ENCODE peak calls at places on chromosomes 16 and 17, in five cellular contexts. One of them, this sample, is unnamed.

GRCh38 chr17:48593840-48594411 is 347 bp upstream of the HOXB5 start:
- DNase-seq in CD4-positive, CD25-positive, alpha-beta regulatory T cell: peak; percentile 71
- DNase-seq in breast epithelium: no peak
- DNase-seq in MM.1S: peak; percentile 59
- DNase-seq in effector memory CD4-positive, alpha-beta T cell: peak; percentile 63
- DNase-seq in this sample: peak; percentile 84

GRCh38 chr16:65124596-65124995 is 2.7 kb upstream of the CDH11 start:
- DNase-seq in CD4-positive, CD25-positive, alpha-beta regulatory T cell: no peak
- DNase-seq in breast epithelium: no peak
- DNase-seq in MM.1S: no peak
- DNase-seq in effector memory CD4-positive, alpha-beta T cell: no peak
- DNase-seq in this sample: no peak

GRCh38 chr16:27154573-27155521 is 48.5 kb upstream of the KDM8 start:
- DNase-seq in CD4-positive, CD25-positive, alpha-beta regulatory T cell: peak; percentile 46
- DNase-seq in breast epithelium: no peak
- DNase-seq in MM.1S: peak; percentile 40
- DNase-seq in effector memory CD4-positive, alpha-beta T cell: peak; percentile 24
- DNase-seq in this sample: peak; percentile 44

GRCh38 chr17:57999496-58000017 is 7.5 kb downstream of the SRSF1 start:
- DNase-seq in CD4-positive, CD25-positive, alpha-beta regulatory T cell: no peak
- DNase-seq in breast epithelium: no peak
- DNase-seq in MM.1S: peak; percentile 67
- DNase-seq in effector memory CD4-positive, alpha-beta T cell: no peak
- DNase-seq in this sample: no peak

GRCh38 chr16:84105948-84106740 is 10.6 kb downstream of the MBTPS1 start:
- DNase-seq in CD4-positive, CD25-positive, alpha-beta regulatory T cell: no peak
- DNase-seq in breast epithelium: no peak
- DNase-seq in MM.1S: no peak
- DNase-seq in effector memory CD4-positive, alpha-beta T cell: no peak
- DNase-seq in this sample: no peak

GRCh38 chr16:88342491-88342890 is 40.3 kb upstream of the ZNF469 start:
- DNase-seq in CD4-positive, CD25-positive, alpha-beta regulatory T cell: no peak
- DNase-seq in breast epithelium: no peak
- DNase-seq in MM.1S: no peak
- DNase-seq in effector memory CD4-positive, alpha-beta T cell: no peak
- DNase-seq in this sample: no peak

GRCh38 chr16:12869681-12870427 is 31.5 kb upstream of the SHISA9 start:
- DNase-seq in CD4-positive, CD25-positive, alpha-beta regulatory T cell: no peak
- DNase-seq in breast epithelium: no peak
- DNase-seq in MM.1S: no peak
- DNase-seq in effector memory CD4-positive, alpha-beta T cell: no peak
- DNase-seq in this sample: no peak

GRCh38 chr17:37220609-37220953 is 155.2 kb upstream of the C17orf78 start:
- DNase-seq in CD4-positive, CD25-positive, alpha-beta regulatory T cell: no peak
- DNase-seq in breast epithelium: no peak
- DNase-seq in MM.1S: peak; percentile 12
- DNase-seq in effector memory CD4-positive, alpha-beta T cell: peak; percentile 8
- DNase-seq in this sample: peak; percentile 8

GRCh38 chr16:50234771-50235556 is 31.4 kb upstream of the ADCY7 start:
- DNase-seq in CD4-positive, CD25-positive, alpha-beta regulatory T cell: no peak
- DNase-seq in breast epithelium: no peak
- DNase-seq in MM.1S: no peak
- DNase-seq in effector memory CD4-positive, alpha-beta T cell: no peak
- DNase-seq in this sample: no peak

GRCh38 chr17:48754500-48755261 is 26.1 kb upstream of the HOXB13 start:
- DNase-seq in CD4-positive, CD25-positive, alpha-beta regulatory T cell: no peak
- DNase-seq in breast epithelium: no peak
- DNase-seq in MM.1S: no peak
- DNase-seq in effector memory CD4-positive, alpha-beta T cell: no peak
- DNase-seq in this sample: no peak

GRCh38 chr17:21095735-21096134 is 31.0 kb upstream of the DHRS7B start:
- DNase-seq in CD4-positive, CD25-positive, alpha-beta regulatory T cell: no peak
- DNase-seq in breast epithelium: no peak
- DNase-seq in MM.1S: no peak
- DNase-seq in effector memory CD4-positive, alpha-beta T cell: no peak
- DNase-seq in this sample: no peak

GRCh38 chr17:55500103-55500502 is 11.1 kb downstream of the SMIM36 start:
- DNase-seq in CD4-positive, CD25-positive, alpha-beta regulatory T cell: no peak
- DNase-seq in breast epithelium: no peak
- DNase-seq in MM.1S: no peak
- DNase-seq in effector memory CD4-positive, alpha-beta T cell: no peak
- DNase-seq in this sample: no peak

GRCh38 chr16:81394966-81395655 is 49.5 kb upstream of the CMIP start:
- DNase-seq in CD4-positive, CD25-positive, alpha-beta regulatory T cell: no peak
- DNase-seq in breast epithelium: no peak
- DNase-seq in MM.1S: no peak
- DNase-seq in effector memory CD4-positive, alpha-beta T cell: no peak
- DNase-seq in this sample: no peak

GRCh38 chr17:48333034-48333491 is 97.0 kb downstream of the SKAP1 start:
- DNase-seq in CD4-positive, CD25-positive, alpha-beta regulatory T cell: no peak
- DNase-seq in breast epithelium: no peak
- DNase-seq in MM.1S: peak; percentile 28
- DNase-seq in effector memory CD4-positive, alpha-beta T cell: no peak
- DNase-seq in this sample: no peak

GRCh38 chr16:407253-407652 is 5.6 kb downstream of the DECR2 start:
- DNase-seq in CD4-positive, CD25-positive, alpha-beta regulatory T cell: no peak
- DNase-seq in breast epithelium: no peak
- DNase-seq in MM.1S: no peak
- DNase-seq in effector memory CD4-positive, alpha-beta T cell: no peak
- DNase-seq in this sample: no peak

GRCh38 chr17:74477411-74477810 is 11.0 kb downstream of the CD300A start:
- DNase-seq in CD4-positive, CD25-positive, alpha-beta regulatory T cell: no peak
- DNase-seq in breast epithelium: no peak
- DNase-seq in MM.1S: no peak
- DNase-seq in effector memory CD4-positive, alpha-beta T cell: no peak
- DNase-seq in this sample: no peak

GRCh38 chr16:13138528-13138927 is 237.1 kb downstream of the SHISA9 start:
- DNase-seq in CD4-positive, CD25-positive, alpha-beta regulatory T cell: no peak
- DNase-seq in breast epithelium: no peak
- DNase-seq in MM.1S: no peak
- DNase-seq in effector memory CD4-positive, alpha-beta T cell: no peak
- DNase-seq in this sample: no peak

GRCh38 chr17:57490446-57490845 is 234.1 kb downstream of the MSI2 start:
- DNase-seq in CD4-positive, CD25-positive, alpha-beta regulatory T cell: no peak
- DNase-seq in breast epithelium: no peak
- DNase-seq in MM.1S: no peak
- DNase-seq in effector memory CD4-positive, alpha-beta T cell: no peak
- DNase-seq in this sample: no peak

GRCh38 chr16:80694950-80695471 is 109.4 kb downstream of the CDYL2 start:
- DNase-seq in CD4-positive, CD25-positive, alpha-beta regulatory T cell: no peak
- DNase-seq in breast epithelium: no peak
- DNase-seq in MM.1S: no peak
- DNase-seq in effector memory CD4-positive, alpha-beta T cell: no peak
- DNase-seq in this sample: no peak

GRCh38 chr17:55295411-55296170 is 30.8 kb downstream of the HLF start:
- DNase-seq in CD4-positive, CD25-positive, alpha-beta regulatory T cell: peak; percentile 32
- DNase-seq in breast epithelium: peak; percentile 64
- DNase-seq in MM.1S: peak; percentile 46
- DNase-seq in effector memory CD4-positive, alpha-beta T cell: peak; percentile 22
- DNase-seq in this sample: peak; percentile 14

GRCh38 chr16:50025544-50025931 is 513 bp downstream of the CNEP1R1 start:
- DNase-seq in CD4-positive, CD25-positive, alpha-beta regulatory T cell: peak; percentile 13
- DNase-seq in breast epithelium: no peak
- DNase-seq in MM.1S: peak; percentile 28
- DNase-seq in effector memory CD4-positive, alpha-beta T cell: peak; percentile 3
- DNase-seq in this sample: no peak

GRCh38 chr17:31561469-31562412 is 170.3 kb downstream of the RAB11FIP4 start:
- DNase-seq in CD4-positive, CD25-positive, alpha-beta regulatory T cell: no peak
- DNase-seq in breast epithelium: no peak
- DNase-seq in MM.1S: no peak
- DNase-seq in effector memory CD4-positive, alpha-beta T cell: no peak
- DNase-seq in this sample: no peak

GRCh38 chr17:61285483-61286320 is 113.9 kb upstream of the TBX2 start:
- DNase-seq in CD4-positive, CD25-positive, alpha-beta regulatory T cell: no peak
- DNase-seq in breast epithelium: no peak
- DNase-seq in MM.1S: no peak
- DNase-seq in effector memory CD4-positive, alpha-beta T cell: no peak
- DNase-seq in this sample: no peak

GRCh38 chr16:19884021-19884485 is 595 bp downstream of the GPRC5B start:
- DNase-seq in CD4-positive, CD25-positive, alpha-beta regulatory T cell: no peak
- DNase-seq in breast epithelium: peak; percentile 28
- DNase-seq in MM.1S: no peak
- DNase-seq in effector memory CD4-positive, alpha-beta T cell: no peak
- DNase-seq in this sample: no peak

GRCh38 chr17:28871056-28871579 is 16.3 kb downstream of the ERAL1 start:
- DNase-seq in CD4-positive, CD25-positive, alpha-beta regulatory T cell: no peak
- DNase-seq in breast epithelium: no peak
- DNase-seq in MM.1S: peak; percentile 78
- DNase-seq in effector memory CD4-positive, alpha-beta T cell: no peak
- DNase-seq in this sample: no peak

GRCh38 chr17:81964081-81964849 is 3.3 kb upstream of the NOTUM start:
- DNase-seq in CD4-positive, CD25-positive, alpha-beta regulatory T cell: no peak
- DNase-seq in breast epithelium: no peak
- DNase-seq in MM.1S: no peak
- DNase-seq in effector memory CD4-positive, alpha-beta T cell: no peak
- DNase-seq in this sample: no peak

GRCh38 chr16:89202422-89203215 is 2.3 kb upstream of the SLC22A31 start:
- DNase-seq in CD4-positive, CD25-positive, alpha-beta regulatory T cell: no peak
- DNase-seq in breast epithelium: no peak
- DNase-seq in MM.1S: no peak
- DNase-seq in effector memory CD4-positive, alpha-beta T cell: no peak
- DNase-seq in this sample: no peak

GRCh38 chr17:40540448-40540847 is 24.8 kb downstream of the CCR7 start:
- DNase-seq in CD4-positive, CD25-positive, alpha-beta regulatory T cell: no peak
- DNase-seq in breast epithelium: peak; percentile 77
- DNase-seq in MM.1S: no peak
- DNase-seq in effector memory CD4-positive, alpha-beta T cell: peak; percentile 52
- DNase-seq in this sample: peak; percentile 78

GRCh38 chr17:40542562-40543411 is 22.5 kb downstream of the CCR7 start:
- DNase-seq in CD4-positive, CD25-positive, alpha-beta regulatory T cell: no peak
- DNase-seq in breast epithelium: peak; percentile 88
- DNase-seq in MM.1S: no peak
- DNase-seq in effector memory CD4-positive, alpha-beta T cell: peak; percentile 53
- DNase-seq in this sample: peak; percentile 64

GRCh38 chr17:40541873-40542561 is 23.3 kb downstream of the CCR7 start:
- DNase-seq in CD4-positive, CD25-positive, alpha-beta regulatory T cell: no peak
- DNase-seq in breast epithelium: no peak
- DNase-seq in MM.1S: no peak
- DNase-seq in effector memory CD4-positive, alpha-beta T cell: no peak
- DNase-seq in this sample: no peak

GRCh38 chr17:40539711-40540411 is 25.4 kb downstream of the CCR7 start:
- DNase-seq in CD4-positive, CD25-positive, alpha-beta regulatory T cell: no peak
- DNase-seq in breast epithelium: no peak
- DNase-seq in MM.1S: no peak
- DNase-seq in effector memory CD4-positive, alpha-beta T cell: no peak
- DNase-seq in this sample: no peak

GRCh38 chr17:40541060-40541872 is 24.0 kb downstream of the CCR7 start:
- DNase-seq in CD4-positive, CD25-positive, alpha-beta regulatory T cell: peak; percentile 49
- DNase-seq in breast epithelium: peak; percentile 66
- DNase-seq in MM.1S: no peak
- DNase-seq in effector memory CD4-positive, alpha-beta T cell: peak; percentile 76
- DNase-seq in this sample: peak; percentile 65
- H3K4me1 ChIP-seq in CD4-positive, CD25-positive, alpha-beta regulatory T cell: peaks cover 51% of the 10 kb centered on the region
- H3K4me1 ChIP-seq in breast epithelium: peaks cover 56% of the 10 kb centered on the region
- H3K4me1 ChIP-seq in MM.1S: no peaks in the 10 kb centered on the region
- H3K4me1 ChIP-seq in effector memory CD4-positive, alpha-beta T cell: peaks cover 56% of the 10 kb centered on the region
- H3K4me1 ChIP-seq in this sample: peaks cover 93% of the 10 kb centered on the region

GRCh38 chr17:44174427-44174826 is 3.9 kb downstream of the ASB16 start:
- DNase-seq in CD4-positive, CD25-positive, alpha-beta regulatory T cell: no peak
- DNase-seq in breast epithelium: no peak
- DNase-seq in MM.1S: no peak
- DNase-seq in effector memory CD4-positive, alpha-beta T cell: no peak
- DNase-seq in this sample: no peak

GRCh38 chr17:44176257-44176656 is 5.8 kb downstream of the ASB16 start:
- DNase-seq in CD4-positive, CD25-positive, alpha-beta regulatory T cell: no peak
- DNase-seq in breast epithelium: no peak
- DNase-seq in MM.1S: no peak
- DNase-seq in effector memory CD4-positive, alpha-beta T cell: no peak
- DNase-seq in this sample: no peak

GRCh38 chr17:44170135-44170498 is 387 bp upstream of the ASB16 start:
- DNase-seq in CD4-positive, CD25-positive, alpha-beta regulatory T cell: no peak
- DNase-seq in breast epithelium: no peak
- DNase-seq in MM.1S: no peak
- DNase-seq in effector memory CD4-positive, alpha-beta T cell: no peak
- DNase-seq in this sample: no peak

GRCh38 chr17:44170499-44171201 is at the start of gene ASB16:
- DNase-seq in CD4-positive, CD25-positive, alpha-beta regulatory T cell: no peak
- DNase-seq in breast epithelium: no peak
- DNase-seq in MM.1S: peak; percentile 83
- DNase-seq in effector memory CD4-positive, alpha-beta T cell: no peak
- DNase-seq in this sample: no peak

DNA sequence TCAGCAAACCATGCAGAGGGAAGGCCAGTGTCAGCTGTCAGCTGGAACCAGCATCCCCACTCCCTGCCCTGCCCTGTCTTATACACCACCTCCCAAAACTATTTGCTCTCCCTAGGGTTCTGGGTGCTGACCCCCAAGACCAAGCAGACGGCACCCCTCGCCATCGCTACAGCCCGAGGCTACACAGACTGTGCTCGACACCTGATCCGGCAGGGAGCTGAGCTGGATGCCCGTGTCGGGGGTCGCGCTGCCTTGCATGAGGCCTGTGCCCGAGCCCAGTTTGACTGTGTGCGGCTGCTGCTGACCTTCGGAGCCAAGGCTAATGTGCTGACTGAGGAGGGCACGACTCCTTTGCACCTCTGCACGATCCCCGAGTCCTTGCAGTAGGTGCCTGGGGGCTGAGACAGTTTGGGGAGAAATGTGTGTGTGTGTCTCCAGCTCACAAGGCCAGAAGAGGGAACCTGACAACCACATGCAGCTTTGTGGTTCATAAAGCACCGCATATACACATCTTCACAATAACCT is 1.5 kb downstream of the ASB16 start:
- DNase-seq in CD4-positive, CD25-positive, alpha-beta regulatory T cell: no peak
- DNase-seq in breast epithelium: no peak
- DNase-seq in MM.1S: no peak
- DNase-seq in effector memory CD4-positive, alpha-beta T cell: no peak
- DNase-seq in this sample: no peak
- H3K4me1 ChIP-seq in CD4-positive, CD25-positive, alpha-beta regulatory T cell: no peaks in the 10 kb centered on the region
- H3K4me1 ChIP-seq in breast epithelium: no peaks in the 10 kb centered on the region
- H3K4me1 ChIP-seq in MM.1S: peaks cover 29% of the 10 kb centered on the region
- H3K4me1 ChIP-seq in effector memory CD4-positive, alpha-beta T cell: no peaks in the 10 kb centered on the region
- H3K4me1 ChIP-seq in this sample: peaks cover 7% of the 10 kb centered on the region

GRCh38 chr17:42853004-42853403 is 2.0 kb downstream of the AOC3 start:
- DNase-seq in CD4-positive, CD25-positive, alpha-beta regulatory T cell: no peak
- DNase-seq in breast epithelium: no peak
- DNase-seq in MM.1S: no peak
- DNase-seq in effector memory CD4-positive, alpha-beta T cell: no peak
- DNase-seq in this sample: no peak

GRCh38 chr17:42852351-42852750 is 1.4 kb downstream of the AOC3 start:
- DNase-seq in CD4-positive, CD25-positive, alpha-beta regulatory T cell: no peak
- DNase-seq in breast epithelium: no peak
- DNase-seq in MM.1S: no peak
- DNase-seq in effector memory CD4-positive, alpha-beta T cell: no peak
- DNase-seq in this sample: no peak

GRCh38 chr17:42853968-42854790 is 3.2 kb downstream of the AOC3 start:
- DNase-seq in CD4-positive, CD25-positive, alpha-beta regulatory T cell: no peak
- DNase-seq in breast epithelium: no peak
- DNase-seq in MM.1S: no peak
- DNase-seq in effector memory CD4-positive, alpha-beta T cell: no peak
- DNase-seq in this sample: no peak

GRCh38 chr17:42855048-42855596 is 4.1 kb downstream of the AOC3 start:
- DNase-seq in CD4-positive, CD25-positive, alpha-beta regulatory T cell: no peak
- DNase-seq in breast epithelium: no peak
- DNase-seq in MM.1S: no peak
- DNase-seq in effector memory CD4-positive, alpha-beta T cell: no peak
- DNase-seq in this sample: no peak

GRCh38 chr17:42853597-42853967 is 2.6 kb downstream of the AOC3 start:
- DNase-seq in CD4-positive, CD25-positive, alpha-beta regulatory T cell: no peak
- DNase-seq in breast epithelium: no peak
- DNase-seq in MM.1S: peak; percentile 87
- DNase-seq in effector memory CD4-positive, alpha-beta T cell: no peak
- DNase-seq in this sample: no peak
- H3K4me1 ChIP-seq in CD4-positive, CD25-positive, alpha-beta regulatory T cell: no peaks in the 10 kb centered on the region
- H3K4me1 ChIP-seq in breast epithelium: no peaks in the 10 kb centered on the region
- H3K4me1 ChIP-seq in MM.1S: peaks cover 33% of the 10 kb centered on the region
- H3K4me1 ChIP-seq in effector memory CD4-positive, alpha-beta T cell: no peaks in the 10 kb centered on the region
- H3K4me1 ChIP-seq in this sample: no peaks in the 10 kb centered on the region

GRCh38 chr16:72766506-72766905 is 281.4 kb downstream of the ZFHX3 start:
- DNase-seq in CD4-positive, CD25-positive, alpha-beta regulatory T cell: no peak
- DNase-seq in breast epithelium: no peak
- DNase-seq in MM.1S: no peak
- DNase-seq in effector memory CD4-positive, alpha-beta T cell: no peak
- DNase-seq in this sample: no peak
- H3K4me1 ChIP-seq in CD4-positive, CD25-positive, alpha-beta regulatory T cell: no peaks in the 10 kb centered on the region
- H3K4me1 ChIP-seq in breast epithelium: no peaks in the 10 kb centered on the region
- H3K4me1 ChIP-seq in MM.1S: no peaks in the 10 kb centered on the region
- H3K4me1 ChIP-seq in effector memory CD4-positive, alpha-beta T cell: no peaks in the 10 kb centered on the region
- H3K4me1 ChIP-seq in this sample: no peaks in the 10 kb centered on the region